ENCODE peak calls at places on chromosomes 4 and X, in six cellular contexts. P, C, S, T, L and R are unnamed samples.
A peak's percentile ranks its signal among the peaks of the same experiment; 100 is the strongest.

GRCh38 chr4:112519689-112520597 is 4.0 kb upstream of the NEUROG2 start:
- DNase-seq in L (no peak), C (no peak), S (no peak), T (no peak), P (no peak), R (no peak)

GRCh38 chrX:15497865-15498264 is 2.7 kb upstream of the BMX start:
- DNase-seq in C (peak; percentile 68), S (peak; percentile 68), T (no peak), P (peak; percentile 85), L (peak; percentile 33), R (peak; percentile 79)

GRCh38 chr4:113730467-113731216 is 30.9 kb downstream of the CAMK2D start:
- DNase-seq in C (no peak), L (no peak), P (no peak), T (no peak), S (no peak), R (no peak)

GRCh38 chr4:58961283-58961682 is 1851.1 kb upstream of the IGFBP7 start:
- DNase-seq in L (no peak), S (no peak), P (no peak), T (no peak), C (no peak), R (no peak)

GRCh38 chrX:17192111-17192510 is 182.9 kb upstream of the NHS start:
- DNase-seq in T (no peak), P (no peak), L (no peak), C (no peak), S (no peak), R (peak; percentile 1)

GRCh38 chr4:25861951-25862410 is 807 bp downstream of the SEL1L3 start:
- DNase-seq in L (peak; percentile 41), C (peak; percentile 73), T (no peak), S (peak; percentile 74), P (peak; percentile 24), R (peak; percentile 62)

GRCh38 chrX:74521961-74522833 is 92.2 kb downstream of the RLIM start:
- DNase-seq in C (no peak), S (no peak), T (no peak), P (no peak), L (no peak), R (no peak)

GRCh38 chr4:165715989-165716388 is 157.0 kb upstream of the TLL1 start:
- DNase-seq in C (no peak), P (no peak), L (peak; percentile 29), T (no peak), S (no peak), R (peak; percentile 21)

GRCh38 chr4:175271010-175271630 is 353.0 kb downstream of the ADAM29 start:
- DNase-seq in P (no peak), C (peak; percentile 10), T (no peak), L (no peak), S (no peak), R (no peak)

GRCh38 chr4:11004818-11005217 is 320.2 kb upstream of the CLNK start:
- DNase-seq in P (no peak), T (no peak), C (no peak), S (no peak), L (no peak), R (no peak)

GRCh38 chr4:90120037-90120436 is 7.2 kb upstream of the CCSER1 start:
- DNase-seq in C (no peak), T (no peak), S (peak; percentile 4), L (no peak), P (no peak), R (peak; percentile 38)

GRCh38 chr4:56229947-56230346 is 157.3 kb downstream of the AASDH start:
- DNase-seq in P (no peak), T (no peak), L (no peak), C (peak; percentile 34), S (peak; percentile 54), R (no peak)

GRCh38 chr4:70399319-70399718 is 1.6 kb downstream of the OPRPN start:
- DNase-seq in T (no peak), L (peak; percentile 63), S (no peak), P (no peak), C (no peak), R (no peak)

GRCh38 chr4:23805381-23805780 is 84.5 kb downstream of the PPARGC1A start:
- DNase-seq in P (no peak), C (no peak), T (no peak), S (no peak), L (no peak), R (no peak)

GRCh38 chr4:168993724-168994510 is 16.1 kb downstream of the CBR4 start:
- DNase-seq in C (no peak), P (no peak), T (no peak), S (peak; percentile 9), L (no peak), R (no peak)

GRCh38 chr4:114108869-114109268 is 129.4 kb upstream of the ARSJ start:
- DNase-seq in T (no peak), L (peak; percentile 86), C (no peak), S (no peak), P (peak; percentile 12), R (peak; percentile 35)

GRCh38 chrX:70998402-70999027 is 67.6 kb upstream of the SLC7A3 start:
- DNase-seq in L (peak; percentile 88), T (no peak), C (peak; percentile 38), P (peak; percentile 46), S (peak; percentile 5), R (peak; percentile 37)

GRCh38 chr4:11250510-11250909 is 178.2 kb downstream of the HS3ST1 start:
- DNase-seq in C (no peak), L (no peak), P (no peak), T (no peak), S (no peak), R (no peak)

GRCh38 chr4:184544711-184545409 is 70.5 kb upstream of the IRF2 start:
- DNase-seq in S (peak; percentile 11), C (peak; percentile 58), L (no peak), P (peak; percentile 20), T (no peak), R (peak; percentile 23)

GRCh38 chrX:24506082-24506481 is 41.0 kb downstream of the PDK3 start:
- DNase-seq in P (no peak), L (peak; percentile 86), C (no peak), S (peak; percentile 16), T (no peak), R (no peak)

GRCh38 chr4:41428205-41428940 is 109.6 kb upstream of the LIMCH1 start:
- DNase-seq in T (no peak), S (no peak), L (no peak), P (no peak), C (no peak), R (no peak)

GRCh38 chr4:154425514-154425913 is 66.1 kb downstream of the DCHS2 start:
- DNase-seq in L (no peak), S (no peak), T (no peak), C (no peak), P (no peak), R (no peak)